ENCODE peak calls at places on chromosome 17, in five cellular contexts. N is HepG2, W is SK-N-SH, P is HCT116, Y is HL-60. F is an unnamed sample.

GRCh38 chr17:70642059-70642458 is 472.7 kb downstream of the KCNJ2 start:
- DNase-seq in Y (no peak), W (no peak), N (no peak), P (no peak), F (no peak)

GRCh38 chr17:50660042-50660886 is 25.6 kb downstream of the ABCC3 start:
- DNase-seq in P (no peak), W (peak), Y (peak), N (peak), F (no peak)

GRCh38 chr17:46792071-46792470 is 26.4 kb downstream of the WNT3 start:
- DNase-seq in P (no peak), W (no peak), N (no peak), Y (no peak), F (no peak)

GRCh38 chr17:49696233-49696761 is 11.5 kb downstream of the SLC35B1 start:
- DNase-seq in N (no peak), Y (no peak), W (no peak), P (no peak), F (no peak)

GRCh38 chr17:36632916-36633846 is 31.8 kb downstream of the MRM1 start:
- DNase-seq in P (no peak), Y (no peak), W (no peak), N (no peak), F (peak)

GRCh38 chr17:7354262-7354781 is 634 bp upstream of the TMEM95 start:
- DNase-seq in W (no peak), Y (no peak), P (no peak), N (no peak), F (peak)

GRCh38 chr17:4548721-4549531 is 6.3 kb downstream of the MYBBP1A start:
- DNase-seq in Y (no peak), N (no peak), W (no peak), P (no peak), F (no peak)

GRCh38 chr17:80795737-80796136 is 195.9 kb upstream of the CHMP6 start:
- DNase-seq in W (peak), Y (no peak), N (no peak), P (no peak), F (no peak)

GRCh38 chr17:19812407-19812806 is 55.3 kb downstream of the ULK2 start:
- DNase-seq in N (no peak), P (no peak), W (no peak), Y (no peak), F (peak)

GRCh38 chr17:17344507-17345293 is 41.5 kb downstream of the NT5M start:
- DNase-seq in W (no peak), Y (no peak), N (peak), P (no peak), F (no peak)

GRCh38 chr17:3695723-3696411 is at the start of gene P2RX5:
- DNase-seq in N (no peak), W (peak), Y (peak), P (no peak), F (peak)

GRCh38 chr17:45653616-45654015 is 130.5 kb upstream of the CRHR1 start:
- DNase-seq in W (no peak), Y (no peak), P (no peak), N (no peak), F (no peak)

GRCh38 chr17:46009681-46010596 is 10.9 kb downstream of the STH start:
- DNase-seq in Y (no peak), P (no peak), N (no peak), W (no peak), F (no peak)

GRCh38 chr17:4442582-4442981 is 8.8 kb downstream of the SPNS3 start:
- DNase-seq in Y (no peak), P (no peak), W (no peak), N (no peak), F (no peak)

GRCh38 chr17:53134546-53134945 is 688.2 kb upstream of the KIF2B start:
- DNase-seq in N (no peak), Y (no peak), P (no peak), W (no peak), F (no peak)

GRCh38 chr17:79952265-79952877 is 83.3 kb downstream of the TBC1D16 start:
- DNase-seq in W (peak), N (no peak), P (no peak), Y (no peak), F (no peak)

GRCh38 chr17:61587807-61588660 is 3.0 kb downstream of the NACA2 start:
- DNase-seq in P (no peak), N (no peak), W (no peak), Y (no peak), F (no peak)

GRCh38 chr17:46194393-46195216 is 1.4 kb upstream of the KANSL1 start:
- DNase-seq in N (no peak), Y (no peak), P (peak), W (peak), F (peak)

GRCh38 chr17:75779987-75780889 is 4.4 kb upstream of the UNK start:
- DNase-seq in P (no peak), Y (no peak), W (no peak), N (no peak), F (no peak)
- TF ChIP-seq POLR2AphosphoS5 in P (no peak), Y (no peak), W (no peak), N (no peak), F (no peak)

GRCh38 chr17:34116306-34116705 is 138.8 kb upstream of the CCL2 start:
- DNase-seq in W (no peak), P (no peak), N (no peak), Y (no peak), F (no peak)

GRCh38 chr17:34118564-34118963 is 136.5 kb upstream of the CCL2 start:
- DNase-seq in Y (no peak), W (no peak), N (no peak), P (no peak), F (no peak)

GRCh38 chr17:34114174-34114573 is 140.9 kb upstream of the CCL2 start:
- DNase-seq in N (no peak), W (no peak), Y (no peak), P (no peak), F (no peak)

GRCh38 chr17:34117811-34118210 is 137.3 kb upstream of the CCL2 start:
- DNase-seq in N (no peak), Y (no peak), P (no peak), W (no peak), F (no peak)

GRCh38 chr17:34117332-34117731 is 137.8 kb upstream of the CCL2 start:
- DNase-seq in N (no peak), W (no peak), Y (no peak), P (no peak), F (no peak)
- TF ChIP-seq REST in N (no peak), W (no peak), Y (no peak), P (no peak), F (no peak)

GRCh38 chr17:58158181-58158580 is 8.6 kb upstream of the OR4D2 start:
- DNase-seq in W (no peak), N (no peak), Y (no peak), P (no peak), F (no peak)

GRCh38 chr17:58153046-58153445 is 4.9 kb downstream of the OR4D1 start:
- DNase-seq in P (no peak), N (no peak), Y (no peak), W (no peak), F (no peak)

GRCh38 chr17:58161566-58161965 is 5.2 kb upstream of the OR4D2 start:
- DNase-seq in N (no peak), W (no peak), Y (no peak), P (no peak), F (no peak)

GRCh38 chr17:58156839-58157803 is 8.9 kb downstream of the OR4D1 start:
- DNase-seq in N (no peak), Y (no peak), P (no peak), W (peak), F (peak)
- TF ChIP-seq POLR2AphosphoS5 in N (no peak), Y (no peak), P (no peak), W (no peak), F (peak)

GRCh38 chr17:21352981-21353265 is 23.2 kb upstream of the KCNJ12 start:
- DNase-seq in N (no peak), P (no peak), W (no peak), Y (no peak), F (no peak)

GRCh38 chr17:21352221-21352980 is 23.8 kb upstream of the KCNJ12 start:
- DNase-seq in P (no peak), Y (no peak), W (no peak), N (no peak), F (no peak)

GRCh38 chr17:21351366-21352065 is 24.6 kb upstream of the KCNJ12 start:
- DNase-seq in Y (no peak), N (no peak), W (no peak), P (no peak), F (no peak)

GRCh38 chr17:21354796-21355385 is 21.3 kb upstream of the KCNJ12 start:
- DNase-seq in N (no peak), Y (no peak), W (no peak), P (no peak), F (no peak)

DNA sequence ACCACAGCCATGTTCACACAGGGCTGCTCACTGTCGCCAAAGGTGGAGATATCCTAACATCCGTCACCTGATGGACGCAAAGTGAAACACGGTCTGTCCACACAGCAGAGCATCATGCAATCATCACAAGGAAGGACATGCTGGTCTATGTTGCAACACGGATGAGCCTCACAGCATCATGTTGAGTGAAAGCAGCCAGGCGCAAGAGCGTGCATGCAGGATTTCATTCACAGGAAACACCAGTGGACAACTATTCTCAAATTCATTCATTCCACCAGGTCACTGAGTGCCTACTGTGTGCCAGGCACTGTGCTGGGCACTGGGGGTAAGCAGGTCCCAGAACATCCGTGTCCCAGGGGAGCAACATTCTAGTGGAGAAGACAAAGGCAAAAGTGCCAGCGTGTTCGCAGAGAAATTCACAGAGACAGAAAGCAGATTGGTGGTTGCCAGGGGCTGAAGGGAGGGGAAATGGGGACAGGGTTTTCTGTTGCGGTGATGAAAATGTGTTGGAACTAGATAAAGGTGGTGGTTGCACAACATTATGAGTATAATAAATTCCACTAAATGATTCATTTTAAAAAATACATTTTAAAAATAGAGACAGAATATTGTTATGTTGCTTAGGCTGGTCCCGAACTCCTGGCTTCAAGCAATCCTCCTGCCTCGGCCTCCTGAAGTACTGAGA is 22.7 kb upstream of the KCNJ12 start:
- DNase-seq in Y (no peak), W (no peak), N (no peak), P (no peak), F (no peak)
- TF ChIP-seq REST in Y (no peak), W (no peak), N (no peak), P (no peak), F (no peak)

GRCh38 chr17:64984181-64984580 is 64.9 kb upstream of the LRRC37A3 start:
- DNase-seq in N (no peak), Y (no peak), W (no peak), P (no peak), F (no peak)

GRCh38 chr17:64982139-64982802 is 63.0 kb upstream of the LRRC37A3 start:
- DNase-seq in Y (no peak), W (no peak), P (no peak), N (no peak), F (no peak)

GRCh38 chr17:64983708-64984107 is 64.4 kb upstream of the LRRC37A3 start:
- DNase-seq in P (no peak), Y (no peak), W (no peak), N (no peak), F (no peak)

GRCh38 chr17:64984776-64985521 is 65.7 kb upstream of the LRRC37A3 start:
- DNase-seq in P (no peak), W (no peak), Y (peak), N (peak), F (no peak)
- TF ChIP-seq POLR2AphosphoS5 in P (no peak), W (peak), Y (no peak), N (no peak), F (no peak)

DNA sequence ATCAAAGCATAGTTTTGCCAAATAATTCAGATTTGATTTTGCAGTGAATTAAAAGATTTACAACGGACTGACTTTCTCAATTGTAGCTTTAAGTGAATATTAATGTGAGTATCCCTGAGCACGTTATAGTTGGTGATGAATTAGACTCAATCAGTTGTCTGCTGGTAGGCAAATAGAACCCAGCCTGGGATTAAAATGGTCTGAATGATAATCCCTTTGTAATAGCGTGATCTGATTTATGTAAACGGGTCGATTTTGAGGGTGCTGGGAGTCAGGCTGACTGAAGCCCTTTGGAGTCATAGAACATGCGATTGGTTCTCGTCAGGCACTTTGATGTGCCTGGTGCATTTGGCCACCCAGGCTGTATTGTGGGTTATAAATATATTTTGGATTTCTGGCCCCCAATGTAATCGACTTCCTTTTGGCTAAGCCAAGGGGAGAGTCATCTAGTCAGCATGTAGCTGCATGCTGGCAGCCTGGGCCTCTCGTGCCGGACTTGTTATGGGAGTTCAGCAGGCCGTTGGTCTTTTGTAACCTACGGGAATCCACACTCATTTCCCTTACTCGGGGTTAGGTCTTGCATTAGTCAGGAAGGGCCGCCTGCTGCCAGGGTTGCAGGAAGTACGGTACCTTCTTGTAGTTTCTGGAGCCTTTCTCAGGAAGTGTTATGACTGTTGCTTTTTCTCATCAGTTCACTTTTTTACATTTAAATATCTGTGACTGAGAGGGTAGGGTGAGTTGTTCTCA is 5.4 kb downstream of the PGS1 start:
- DNase-seq in Y (peak), P (no peak), N (no peak), W (no peak), F (no peak)
- TF ChIP-seq REST in Y (no peak), P (no peak), N (no peak), W (no peak), F (no peak)

GRCh38 chr17:82440377-82440981 is 10.1 kb downstream of the CYBC1 start:
- DNase-seq in W (no peak), Y (no peak), N (no peak), P (no peak), F (peak)

GRCh38 chr17:82442643-82443464 is 7.7 kb downstream of the CYBC1 start:
- DNase-seq in W (no peak), P (no peak), N (no peak), Y (no peak), F (no peak)

GRCh38 chr17:82441686-82442487 is 8.7 kb downstream of the CYBC1 start:
- DNase-seq in Y (no peak), W (no peak), P (no peak), N (no peak), F (no peak)

GRCh38 chr17:82439829-82440365 is 10.7 kb downstream of the CYBC1 start:
- DNase-seq in N (no peak), Y (no peak), W (peak), P (no peak), F (no peak)

DNA sequence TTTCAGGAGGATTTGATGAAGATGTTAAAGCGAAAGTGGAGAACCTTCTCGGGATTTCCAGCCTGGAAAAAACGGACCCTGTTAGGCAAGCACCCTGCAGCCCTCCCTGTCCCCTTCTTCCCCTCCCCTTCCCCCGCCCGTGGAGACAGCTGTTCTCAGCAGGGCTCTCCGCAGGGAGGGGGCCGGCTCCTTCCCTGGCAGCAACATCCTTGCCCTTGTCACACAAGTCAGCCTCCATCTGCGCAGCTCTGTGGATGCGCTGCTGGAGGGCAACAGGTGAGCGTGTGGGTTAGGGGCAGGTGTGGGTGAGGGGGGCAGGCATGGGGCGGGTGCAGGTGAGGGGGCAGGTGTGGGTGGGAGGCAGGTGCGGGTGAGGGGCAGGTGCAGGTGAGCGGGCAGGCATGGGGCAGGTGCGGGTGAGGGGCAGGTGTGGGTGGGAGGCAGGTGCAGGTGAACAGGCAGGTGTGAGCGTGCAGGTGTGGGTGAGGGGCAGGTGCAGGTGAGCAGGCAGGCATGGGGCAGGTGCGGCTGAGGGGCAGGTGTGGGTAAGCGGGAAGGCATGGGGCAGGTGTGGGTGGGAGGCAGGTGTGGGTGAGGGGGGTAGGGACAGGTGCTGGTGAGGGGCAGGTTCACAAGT is 9.4 kb downstream of the CYBC1 start:
- DNase-seq in N (no peak), Y (no peak), W (no peak), P (no peak), F (peak)
- TF ChIP-seq POLR2AphosphoS5 in N (no peak), Y (no peak), W (peak), P (no peak), F (no peak)

GRCh38 chr17:1998426-1998784 is 26.7 kb downstream of the RTN4RL1 start:
- DNase-seq in W (peak), Y (no peak), P (no peak), N (no peak), F (peak)

GRCh38 chr17:2002767-2003329 is 22.3 kb downstream of the RTN4RL1 start:
- DNase-seq in N (no peak), Y (no peak), P (no peak), W (no peak), F (no peak)

GRCh38 chr17:1997146-1997586 is 28.0 kb downstream of the RTN4RL1 start:
- DNase-seq in N (peak), W (no peak), Y (no peak), P (no peak), F (no peak)

GRCh38 chr17:1997587-1998425 is 27.3 kb downstream of the RTN4RL1 start:
- DNase-seq in Y (no peak), N (peak), W (no peak), P (no peak), F (peak)

DNA sequence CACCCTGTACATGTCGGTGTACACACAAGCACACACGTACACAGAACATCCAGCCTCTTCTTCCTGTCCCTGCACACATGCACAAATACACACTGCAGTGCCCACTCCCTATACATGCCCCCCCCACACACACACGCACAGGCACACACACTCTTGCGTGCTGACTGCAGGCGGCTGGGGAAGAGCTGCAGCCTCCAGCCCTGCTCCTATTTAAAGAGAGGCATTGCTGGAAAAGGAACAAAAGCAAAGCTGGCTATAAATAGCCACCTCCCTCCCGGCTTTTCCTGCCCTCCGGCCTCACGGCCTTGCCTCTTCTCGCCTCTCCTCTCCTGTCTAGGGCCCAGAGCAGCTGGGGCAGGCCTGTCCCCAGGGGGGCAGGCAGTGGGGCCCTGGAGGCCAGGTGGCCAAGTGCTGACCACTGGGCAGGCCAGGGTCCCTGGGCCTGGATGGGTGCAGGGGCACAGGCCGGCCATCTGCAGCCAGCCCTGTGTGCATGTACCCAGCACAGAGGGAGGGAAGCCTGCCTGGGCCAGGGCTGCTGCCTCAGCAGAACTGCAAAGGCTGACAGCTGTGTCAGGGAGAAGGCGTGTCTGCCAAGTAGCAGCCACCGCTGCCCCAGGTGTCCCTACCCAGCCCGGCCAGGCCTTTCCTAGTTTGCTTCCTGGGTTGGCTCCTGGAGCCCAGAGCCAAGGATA is 25.4 kb downstream of the RTN4RL1 start:
- DNase-seq in W (peak), Y (no peak), P (no peak), N (peak), F (peak)
- TF ChIP-seq REST in W (no peak), Y (no peak), P (no peak), N (no peak), F (no peak)

GRCh38 chr17:48593126-48593829 is at the start of gene HOXB5:
- DNase-seq in N (no peak), W (no peak), Y (no peak), P (no peak), F (no peak)
- TF ChIP-seq POLR2AphosphoS5 in N (no peak), W (no peak), Y (no peak), P (no peak), F (no peak)

GRCh38 chr17:28497931-28498330 is 8.2 kb upstream of the FOXN1 start:
- DNase-seq in P (no peak), N (no peak), Y (no peak), W (no peak), F (peak)
- TF ChIP-seq REST in P (no peak), N (no peak), Y (no peak), W (no peak), F (no peak)